ENCODE peak calls at places on chromosomes 12 and 14, in four cellular contexts. I is fibroblast of lung, H is mammary epithelial cell, Q is SK-N-SH. J is an unnamed sample. For H3K9me3 and H3K4me1, the result is how much of the 10 kb centered on the place peaks cover.

GRCh38 chr12:7113389-7113871 is 4.4 kb upstream of the C1RL start:
- DNase-seq in Q (peak), H (peak), I (peak), J (no peak)

GRCh38 chr12:51371295-51371953 is 19.8 kb downstream of the GALNT6 start:
- DNase-seq in H (peak), I (peak), Q (peak), J (peak)

GRCh38 chr12:402127-402456 is 648 bp downstream of the CCDC77 start:
- DNase-seq in I (peak), Q (peak), H (peak), J (no peak)

GRCh38 chr14:49692191-49692757 is 646 bp upstream of the KLHDC1 start:
- DNase-seq in H (no peak), Q (no peak), I (no peak), J (no peak)

GRCh38 chr12:130634866-130635265 is 81.2 kb downstream of the RIMBP2 start:
- DNase-seq in Q (no peak), H (no peak), I (no peak), J (no peak)

GRCh38 chr12:116610971-116611541 is 51.9 kb downstream of the MAP1LC3B2 start:
- DNase-seq in Q (no peak), I (no peak), H (no peak), J (peak)

GRCh38 chr14:55124774-55125372 is 4.2 kb upstream of the LGALS3 start:
- DNase-seq in Q (no peak), H (no peak), I (no peak), J (no peak)

GRCh38 chr12:24955389-24955788 is 6.5 kb upstream of the BCAT1 start:
- DNase-seq in Q (no peak), H (no peak), I (no peak), J (no peak)

GRCh38 chr12:13257356-13257875 is 60.9 kb downstream of the EMP1 start:
- DNase-seq in Q (no peak), I (no peak), H (no peak), J (no peak)

GRCh38 chr14:91354979-91355685 is 62.5 kb downstream of the CCDC88C start:
- DNase-seq in I (no peak), Q (peak), H (no peak), J (no peak)

GRCh38 chr14:100633406-100633805 is 46.2 kb upstream of the BEGAIN start:
- DNase-seq in I (no peak), Q (no peak), H (no peak), J (no peak)

GRCh38 chr12:82461393-82461792 is 103.1 kb downstream of the METTL25 start:
- DNase-seq in Q (no peak), H (no peak), I (no peak), J (no peak)

GRCh38 chr14:106268013-106268727 is 741.8 kb downstream of the TMEM121 start:
- DNase-seq in I (no peak), Q (peak), H (no peak), J (no peak)

GRCh38 chr12:53696655-53697321 is 20.9 kb upstream of the ATP5MC2 start:
- DNase-seq in H (no peak), I (no peak), Q (no peak), J (no peak)

GRCh38 chr14:72443991-72444431 is 449.9 kb downstream of the DPF3 start:
- DNase-seq in H (no peak), I (no peak), Q (no peak), J (no peak)

GRCh38 chr12:109740694-109741245 is 27.1 kb downstream of the FAM222A start:
- DNase-seq in Q (peak), H (no peak), I (no peak), J (no peak)

GRCh38 chr14:60266021-60266937 is 17.3 kb downstream of the PPM1A start:
- DNase-seq in H (peak), Q (no peak), I (peak), J (no peak)

GRCh38 chr12:129657179-129657578 is 246.6 kb downstream of the TMEM132D start:
- DNase-seq in H (no peak), I (no peak), Q (no peak), J (no peak)

GRCh38 chr14:72451081-72451972 is 442.6 kb downstream of the DPF3 start:
- DNase-seq in I (peak), Q (no peak), H (no peak), J (no peak)

GRCh38 chr14:50084666-50085065 is 31.7 kb downstream of the VCPKMT start:
- DNase-seq in H (no peak), I (no peak), Q (no peak), J (no peak)

GRCh38 chr12:24600559-24600958 is 348.3 kb downstream of the BCAT1 start:
- DNase-seq in I (no peak), Q (no peak), H (no peak), J (no peak)

GRCh38 chr14:76977793-76978730 is 50.4 kb downstream of the IRF2BPL start:
- DNase-seq in I (peak), Q (peak), H (no peak), J (no peak)

GRCh38 chr14:64235652-64236640 is 58.2 kb downstream of the ESR2 start:
- DNase-seq in H (no peak), Q (no peak), I (no peak), J (no peak)

GRCh38 chr14:75911883-75912282 is 69.9 kb downstream of the TGFB3 start:
- DNase-seq in Q (no peak), I (no peak), H (no peak), J (no peak)

GRCh38 chr12:119229837-119230236 is 51.1 kb downstream of the HSPB8 start:
- DNase-seq in H (no peak), I (peak), Q (peak), J (peak)

GRCh38 chr12:27866382-27867101 is 86.5 kb upstream of the MANSC4 start:
- DNase-seq in I (peak), Q (peak), H (peak), J (no peak)

GRCh38 chr12:2244013-2244861 is 191.4 kb downstream of the CACNA1C start:
- DNase-seq in I (peak), H (peak), Q (no peak), J (no peak)

GRCh38 chr12:34606749-34607519 is 584.6 kb downstream of the ALG10 start:
- DNase-seq in H (no peak), Q (peak), I (no peak), J (no peak)

GRCh38 chr12:34605955-34606748 is 583.9 kb downstream of the ALG10 start:
- DNase-seq in I (no peak), Q (peak), H (no peak), J (no peak)

GRCh38 chr12:34604631-34605509 is 582.6 kb downstream of the ALG10 start:
- DNase-seq in H (no peak), Q (peak), I (no peak), J (no peak)

GRCh38 chr12:34605510-34605887 is 583.2 kb downstream of the ALG10 start:
- DNase-seq in I (no peak), H (no peak), Q (peak), J (no peak)

GRCh38 chr12:34607520-34608195 is 585.4 kb downstream of the ALG10 start:
- DNase-seq in Q (peak), H (no peak), I (no peak), J (no peak)
- H3K9me3 ChIP-seq in Q (under half), H (under half), I (under half), J (under half)

GRCh38 chr12:8823565-8824300 is 1.3 kb downstream of the A2ML1 start:
- DNase-seq in H (no peak), I (peak), Q (peak), J (no peak)
- H2AFZ ChIP-seq in H (no peak), I (no peak), Q (no peak), J (no peak)

GRCh38 chr12:6068226-6068625 is 56.2 kb downstream of the VWF start:
- DNase-seq in H (no peak), I (peak), Q (no peak), J (no peak)

GRCh38 chr12:6072302-6072752 is 52.1 kb downstream of the VWF start:
- DNase-seq in Q (no peak), H (peak), I (peak), J (no peak)

GRCh38 chr12:6069452-6070093 is 54.9 kb downstream of the VWF start:
- DNase-seq in I (peak), H (peak), Q (no peak), J (no peak)

GRCh38 chr12:6073426-6073825 is 51.0 kb downstream of the VWF start:
- DNase-seq in H (no peak), Q (no peak), I (no peak), J (no peak)

DNA sequence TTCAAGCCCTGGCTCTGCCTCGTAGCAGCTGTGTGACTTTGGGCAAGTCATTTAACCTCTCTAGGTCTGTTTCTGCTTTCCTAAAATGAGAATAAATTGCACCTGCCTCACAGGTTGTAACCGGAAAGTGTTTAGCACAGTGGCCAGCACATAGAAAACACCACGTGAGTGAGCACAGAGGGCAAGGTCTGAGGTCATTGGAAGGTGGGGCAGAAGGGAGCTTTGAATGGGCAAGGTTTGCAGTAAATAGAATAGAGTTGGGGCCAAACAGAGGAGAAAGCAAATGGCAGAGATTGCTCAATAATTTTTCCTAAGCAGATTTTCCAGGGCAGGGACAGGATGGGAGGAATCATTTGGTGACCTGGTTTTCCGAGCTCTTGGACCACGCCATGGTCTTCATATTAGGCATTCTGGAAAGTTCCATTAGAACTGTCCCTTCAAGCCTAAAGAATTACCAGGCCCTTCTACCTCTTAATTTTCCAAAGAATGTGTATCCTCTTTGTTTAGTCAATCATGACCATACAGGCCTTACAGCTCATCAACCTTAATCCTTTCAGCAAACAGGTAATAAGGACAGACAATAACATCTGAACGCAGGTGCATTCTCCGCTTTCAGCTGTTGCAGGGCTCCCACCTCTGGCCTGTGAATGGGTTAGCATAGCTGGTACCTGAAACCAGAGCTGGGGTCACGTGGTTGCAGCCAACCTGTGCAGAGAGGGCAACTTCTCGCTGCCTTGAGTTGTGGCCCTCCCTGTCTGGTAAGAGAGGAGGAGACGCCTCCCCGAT is 53.8 kb downstream of the VWF start:
- DNase-seq in I (no peak), H (no peak), Q (no peak), J (no peak)
- H3K4me1 ChIP-seq in I (under half), H (under half), Q (under half), J (under half)

DNA sequence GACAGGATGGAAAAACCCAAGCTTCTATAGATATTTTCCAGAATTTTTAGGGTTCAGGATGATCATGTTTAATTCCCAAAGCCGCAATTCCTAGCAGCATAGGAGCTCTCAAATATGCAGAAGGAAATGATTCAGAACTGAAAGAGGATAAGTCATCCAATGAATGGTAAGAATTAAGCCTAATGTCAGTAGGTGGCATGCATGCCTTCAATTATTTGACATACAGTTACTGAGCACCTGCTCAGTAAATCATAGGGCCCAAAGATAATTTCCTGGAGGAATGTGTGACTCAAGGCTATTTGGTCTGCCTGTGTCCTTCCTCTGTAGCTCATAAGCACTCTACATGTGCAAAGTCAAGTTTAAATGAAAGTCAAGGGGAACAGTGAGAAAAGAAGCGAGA is 116.8 kb upstream of the SLC38A4 start:
- DNase-seq in I (no peak), Q (no peak), H (peak), J (no peak)
- H3K9me3 ChIP-seq in I (under half), Q (under half), H (under half), J (under half)

GRCh38 chr14:24279301-24280186 is 8.1 kb upstream of the RABGGTA start:
- DNase-seq in H (peak), I (no peak), Q (peak), J (no peak)
- H2AFZ ChIP-seq in H (peak), I (no peak), Q (no peak), J (no peak)

DNA sequence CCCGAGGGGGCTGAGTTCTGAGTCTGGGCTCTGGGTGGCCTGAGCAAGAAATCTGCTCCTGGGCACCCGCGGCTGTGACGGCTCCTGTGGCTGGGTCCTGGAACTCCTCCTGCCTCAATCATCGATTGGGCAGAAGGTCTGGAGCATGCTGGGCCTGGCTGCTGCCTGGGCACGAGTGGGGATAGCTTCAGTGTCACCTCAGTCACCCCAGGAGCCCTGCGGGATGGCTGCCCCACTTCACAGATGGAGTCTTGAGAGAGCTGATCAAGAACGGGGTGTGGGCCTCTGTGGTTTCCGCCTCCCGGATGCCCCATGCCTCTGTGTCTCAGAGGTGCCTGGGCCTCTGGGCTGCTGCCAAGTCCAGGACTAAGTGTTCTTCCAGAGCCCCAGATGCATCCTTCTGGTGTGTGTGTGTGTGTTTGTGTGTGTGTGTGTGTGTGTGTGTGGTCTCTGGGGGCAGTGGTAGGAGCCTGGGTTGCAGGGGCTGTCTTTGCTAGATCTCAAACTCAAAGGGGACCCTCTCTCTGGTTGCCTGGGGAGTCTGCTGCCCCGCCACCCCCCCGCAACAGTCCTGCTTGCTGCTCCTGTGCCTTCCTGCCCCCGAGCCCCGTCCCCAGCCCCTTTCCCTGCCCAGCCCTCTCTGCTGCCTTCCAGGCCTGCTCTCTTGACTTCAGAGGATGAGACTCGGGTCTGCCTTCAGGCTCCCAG is 185.5 kb upstream of the C14orf180 start:
- DNase-seq in Q (peak), H (no peak), I (no peak), J (no peak)
- H3K4me1 ChIP-seq in Q (under half), H (under half), I (under half), J (under half)

GRCh38 chr14:28243600-28243999 is 523.0 kb upstream of the FOXG1 start:
- DNase-seq in I (no peak), H (peak), Q (no peak), J (no peak)

GRCh38 chr14:28242895-28243294 is 523.7 kb upstream of the FOXG1 start:
- DNase-seq in H (no peak), I (no peak), Q (no peak), J (no peak)

GRCh38 chr14:28245216-28245615 is 521.4 kb upstream of the FOXG1 start:
- DNase-seq in Q (no peak), I (no peak), H (no peak), J (no peak)

GRCh38 chr14:28240909-28241308 is 525.7 kb upstream of the FOXG1 start:
- DNase-seq in H (no peak), Q (no peak), I (no peak), J (no peak)
- H3K9me3 ChIP-seq in H (under half), Q (under half), I (under half), J (under half)

J was measured in PC-9.